ENCODE peak calls at places on chromosomes 4 and X, in ten cellular contexts. I, G, J, L, S, O, E, A, C and R are unnamed samples.

GRCh38 chr4:105128208-105128607 is 18.5 kb upstream of the TET2 start:
- DNase-seq in O (no peak), E (no peak), J (no peak), S (no peak), C (no peak), L (no peak), G (no peak), A (no peak), I (no peak), R (no peak)

GRCh38 chr4:21753084-21753760 is 195.3 kb downstream of the KCNIP4 start:
- DNase-seq in I (no peak), J (no peak), E (no peak), G (no peak), L (no peak), O (no peak), S (no peak), A (no peak), C (no peak), R (peak; percentile 8)

GRCh38 chr4:152023674-152024073 is 262.9 kb upstream of the GATB start:
- DNase-seq in O (no peak), S (no peak), C (no peak), I (no peak), J (no peak), G (no peak), A (no peak), L (no peak), E (no peak), R (no peak)

GRCh38 chrX:149044471-149044870 is 460.6 kb downstream of the IDS start:
- DNase-seq in S (no peak), G (no peak), L (no peak), E (no peak), I (no peak), C (no peak), A (no peak), O (no peak), J (no peak), R (no peak)

GRCh38 chr4:14233126-14233525 is 605.6 kb upstream of the BOD1L1 start:
- DNase-seq in S (no peak), G (no peak), E (no peak), O (no peak), L (no peak), I (no peak), C (no peak), A (no peak), J (no peak), R (no peak)

GRCh38 chr4:113584407-113585150 is 177.0 kb downstream of the CAMK2D start:
- DNase-seq in G (no peak), L (peak; percentile 42), E (no peak), J (no peak), S (no peak), C (no peak), A (no peak), O (peak; percentile 84), I (no peak), R (peak; percentile 61)

GRCh38 chrX:71532078-71532752 is 689 bp upstream of the OGT start:
- DNase-seq in J (no peak), A (no peak), O (peak; percentile 76), G (peak; percentile 41), E (peak; percentile 64), S (peak; percentile 76), I (no peak), L (no peak), C (no peak), R (peak; percentile 59)

GRCh38 chr4:126888968-126889367 is 743.8 kb upstream of the INTU start:
- DNase-seq in I (no peak), C (no peak), J (no peak), O (peak; percentile 73), L (no peak), E (no peak), S (no peak), G (no peak), A (no peak), R (peak; percentile 50)

GRCh38 chrX:154734101-154734781 is 16.6 kb downstream of the GAB3 start:
- DNase-seq in I (peak; percentile 46), G (peak; percentile 19), C (no peak), L (no peak), O (peak; percentile 77), J (no peak), E (peak; percentile 70), A (peak; percentile 59), S (peak; percentile 57), R (peak; percentile 67)

GRCh38 chrX:113412106-113412505 is 571.5 kb upstream of the AMOT start:
- DNase-seq in G (no peak), E (no peak), A (no peak), C (no peak), L (no peak), I (no peak), O (no peak), J (no peak), S (no peak), R (no peak)

GRCh38 chrX:153723351-153724251 is 586 bp downstream of the BCAP31 start:
- DNase-seq in J (no peak), E (no peak), C (no peak), A (peak; percentile 65), I (no peak), S (no peak), L (peak; percentile 76), O (peak; percentile 39), G (peak; percentile 55), R (peak; percentile 63)

GRCh38 chr4:186137193-186137792 is 32.8 kb downstream of the FAM149A start:
- DNase-seq in G (no peak), I (no peak), L (no peak), J (no peak), A (no peak), O (peak; percentile 14), S (no peak), E (no peak), C (no peak), R (peak; percentile 77)

GRCh38 chrX:153662266-153662665 is 11.3 kb downstream of the PNCK start:
- DNase-seq in L (no peak), J (no peak), O (no peak), E (peak; percentile 74), I (peak; percentile 40), G (peak; percentile 64), C (peak; percentile 43), S (peak; percentile 52), A (peak; percentile 65), R (peak; percentile 22)

GRCh38 chrX:155179343-155179997 is 36.8 kb upstream of the VBP1 start:
- DNase-seq in I (no peak), J (no peak), L (no peak), A (no peak), G (no peak), C (no peak), S (no peak), O (no peak), E (no peak), R (no peak)

DNA sequence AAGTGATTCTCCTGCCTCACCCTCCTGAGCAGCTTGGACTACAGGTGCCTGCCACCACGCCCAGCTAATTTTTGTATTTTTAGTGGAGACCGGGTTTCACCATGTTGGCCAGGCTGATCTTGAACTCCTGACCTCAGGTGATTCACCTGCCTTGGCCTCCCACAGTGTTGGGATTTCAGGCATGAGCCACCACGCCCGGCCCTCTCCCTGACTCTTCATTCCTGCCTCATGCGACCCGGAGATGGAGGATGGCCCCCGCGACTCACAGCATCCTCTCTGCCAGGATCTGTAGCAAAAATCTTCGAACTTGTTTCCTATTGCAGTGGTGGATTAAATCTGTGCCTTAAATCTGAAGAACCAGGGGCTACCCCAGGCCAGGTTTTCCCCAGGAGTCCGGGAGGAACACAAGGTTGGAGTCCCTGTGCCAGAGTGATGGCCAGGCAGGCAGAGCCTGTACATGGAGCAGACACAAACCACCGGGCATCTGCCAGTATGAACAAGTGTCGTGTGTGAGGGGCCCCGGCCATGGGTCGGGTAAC is 11.5 kb downstream of the CPLX1 start:
- DNase-seq in I (no peak), J (no peak), S (no peak), G (no peak), A (peak; percentile 37), O (no peak), L (no peak), E (no peak), C (no peak), R (no peak)
- H3K27me3 ChIP-seq in I (no peaks in the 10 kb centered on the region), J (peaks cover 30% of the 10 kb centered on the region), S (no peaks in the 10 kb centered on the region), G (peaks cover 24% of the 10 kb centered on the region), A (peaks cover 44% of the 10 kb centered on the region), O (peaks cover 13% of the 10 kb centered on the region), L (no peaks in the 10 kb centered on the region), E (no peaks in the 10 kb centered on the region), C (peaks cover 85% of the 10 kb centered on the region), R (peaks cover 55% of the 10 kb centered on the region)

GRCh38 chr4:80192937-80193336 is 4.4 kb upstream of the PRDM8 start:
- DNase-seq in E (no peak), I (no peak), C (no peak), A (no peak), S (no peak), J (no peak), O (peak; percentile 70), L (no peak), G (no peak), R (peak; percentile 79)

GRCh38 chr4:80195441-80196139 is 1.7 kb upstream of the PRDM8 start:
- DNase-seq in C (no peak), J (no peak), L (no peak), I (no peak), A (no peak), G (no peak), S (no peak), O (no peak), E (no peak), R (no peak)

GRCh38 chr4:80189581-80189955 is 7.7 kb upstream of the PRDM8 start:
- DNase-seq in C (no peak), I (no peak), E (no peak), J (no peak), G (no peak), L (no peak), A (no peak), O (no peak), S (no peak), R (no peak)

GRCh38 chr4:80189956-80190671 is 7.2 kb upstream of the PRDM8 start:
- DNase-seq in O (peak; percentile 32), E (no peak), J (no peak), A (no peak), S (no peak), C (no peak), G (no peak), I (no peak), L (no peak), R (no peak)

GRCh38 chr4:80192252-80192866 is 4.9 kb upstream of the PRDM8 start:
- DNase-seq in O (no peak), J (no peak), I (no peak), C (no peak), A (no peak), S (no peak), E (no peak), L (no peak), G (no peak), R (no peak)
- H3K27me3 ChIP-seq in O (no peaks in the 10 kb centered on the region), J (peaks cover 17% of the 10 kb centered on the region), I (no peaks in the 10 kb centered on the region), C (peaks cover 99% of the 10 kb centered on the region), A (peaks cover 79% of the 10 kb centered on the region), S (no peaks in the 10 kb centered on the region), E (peaks cover 25% of the 10 kb centered on the region), L (no peaks in the 10 kb centered on the region), G (peaks cover 85% of the 10 kb centered on the region), R (no peaks in the 10 kb centered on the region)

GRCh38 chrX:108019382-108019857 is 25.4 kb upstream of the VSIG1 start:
- DNase-seq in G (no peak), S (peak; percentile 39), A (no peak), L (no peak), O (no peak), I (no peak), C (no peak), J (no peak), E (peak; percentile 58), R (no peak)
- H3K27me3 ChIP-seq in G (no peaks in the 10 kb centered on the region), S (no peaks in the 10 kb centered on the region), A (no peaks in the 10 kb centered on the region), L (peaks cover 46% of the 10 kb centered on the region), O (no peaks in the 10 kb centered on the region), I (no peaks in the 10 kb centered on the region), C (peaks cover 6% of the 10 kb centered on the region), J (no peaks in the 10 kb centered on the region), E (no peaks in the 10 kb centered on the region), R (peaks cover 24% of the 10 kb centered on the region)

GRCh38 chr4:144649646-144650045 is 3.7 kb downstream of the HHIP start:
- DNase-seq in G (no peak), E (no peak), O (no peak), C (no peak), A (no peak), J (no peak), S (no peak), I (no peak), L (no peak), R (no peak)
- H3K27me3 ChIP-seq in G (peaks cover 63% of the 10 kb centered on the region), E (peaks cover 7% of the 10 kb centered on the region), O (peaks cover 4% of the 10 kb centered on the region), C (peaks cover 66% of the 10 kb centered on the region), A (peaks cover 43% of the 10 kb centered on the region), J (peaks cover 36% of the 10 kb centered on the region), S (no peaks in the 10 kb centered on the region), I (no peaks in the 10 kb centered on the region), L (no peaks in the 10 kb centered on the region), R (peaks cover 32% of the 10 kb centered on the region)